ENCODE peak calls at places on chromosomes 13 and 19, in eight cellular contexts. One of them, this sample, is unnamed.

GRCh38 chr19:50238043-50238442 is 34.6 kb downstream of the MYH14 start:
- DNase-seq in A549: no peak
- DNase-seq in transverse colon: no peak
- DNase-seq in gastrocnemius medialis: peak; percentile 25
- DNase-seq in Peyer's patch: no peak
- DNase-seq in uterus: no peak
- DNase-seq in body of pancreas: no peak
- DNase-seq in esophagus squamous epithelium: no peak
- DNase-seq in this sample: no peak

GRCh38 chr13:100506600-100507422 is 81.8 kb downstream of the GGACT start:
- DNase-seq in uterus: no peak
- DNase-seq in Peyer's patch: no peak
- DNase-seq in esophagus squamous epithelium: no peak
- DNase-seq in body of pancreas: no peak
- DNase-seq in transverse colon: no peak
- DNase-seq in A549: no peak
- DNase-seq in gastrocnemius medialis: no peak
- DNase-seq in this sample: no peak

GRCh38 chr13:44790289-44790688 is 199.0 kb downstream of the NUFIP1 start:
- DNase-seq in uterus: no peak
- DNase-seq in body of pancreas: no peak
- DNase-seq in Peyer's patch: no peak
- DNase-seq in A549: no peak
- DNase-seq in transverse colon: no peak
- DNase-seq in esophagus squamous epithelium: no peak
- DNase-seq in gastrocnemius medialis: no peak
- DNase-seq in this sample: peak; percentile 48

GRCh38 chr19:56133858-56134654 is 7.0 kb upstream of the ZNF444 start:
- DNase-seq in esophagus squamous epithelium: no peak
- DNase-seq in transverse colon: no peak
- DNase-seq in body of pancreas: no peak
- DNase-seq in uterus: no peak
- DNase-seq in A549: peak; percentile 32
- DNase-seq in Peyer's patch: peak; percentile 58
- DNase-seq in gastrocnemius medialis: no peak
- DNase-seq in this sample: no peak

GRCh38 chr13:41648314-41648935 is 191.1 kb downstream of the RGCC start:
- DNase-seq in gastrocnemius medialis: no peak
- DNase-seq in A549: peak; percentile 82
- DNase-seq in uterus: no peak
- DNase-seq in esophagus squamous epithelium: no peak
- DNase-seq in transverse colon: no peak
- DNase-seq in Peyer's patch: no peak
- DNase-seq in body of pancreas: no peak
- DNase-seq in this sample: no peak

GRCh38 chr19:17170538-17171297 is 44.4 kb upstream of the USE1 start:
- DNase-seq in esophagus squamous epithelium: no peak
- DNase-seq in A549: no peak
- DNase-seq in Peyer's patch: no peak
- DNase-seq in uterus: no peak
- DNase-seq in gastrocnemius medialis: no peak
- DNase-seq in body of pancreas: no peak
- DNase-seq in transverse colon: no peak
- DNase-seq in this sample: no peak

GRCh38 chr13:23632741-23633140 is 62.5 kb downstream of the TNFRSF19 start:
- DNase-seq in Peyer's patch: no peak
- DNase-seq in transverse colon: no peak
- DNase-seq in uterus: no peak
- DNase-seq in A549: no peak
- DNase-seq in gastrocnemius medialis: no peak
- DNase-seq in body of pancreas: no peak
- DNase-seq in esophagus squamous epithelium: no peak
- DNase-seq in this sample: no peak

GRCh38 chr19:39400997-39401548 is 5.6 kb upstream of the ZFP36 start:
- DNase-seq in esophagus squamous epithelium: no peak
- DNase-seq in A549: peak; percentile 44
- DNase-seq in Peyer's patch: no peak
- DNase-seq in uterus: no peak
- DNase-seq in gastrocnemius medialis: no peak
- DNase-seq in transverse colon: no peak
- DNase-seq in body of pancreas: no peak
- DNase-seq in this sample: no peak

GRCh38 chr19:2507109-2507508 is 31.2 kb downstream of the GADD45B start:
- DNase-seq in esophagus squamous epithelium: no peak
- DNase-seq in A549: peak; percentile 95
- DNase-seq in Peyer's patch: no peak
- DNase-seq in gastrocnemius medialis: no peak
- DNase-seq in transverse colon: peak; percentile 61
- DNase-seq in body of pancreas: peak; percentile 85
- DNase-seq in uterus: no peak
- DNase-seq in this sample: peak; percentile 65

GRCh38 chr13:66556306-66556705 is 673.8 kb downstream of the PCDH9 start:
- DNase-seq in gastrocnemius medialis: no peak
- DNase-seq in A549: no peak
- DNase-seq in body of pancreas: no peak
- DNase-seq in transverse colon: no peak
- DNase-seq in esophagus squamous epithelium: no peak
- DNase-seq in Peyer's patch: no peak
- DNase-seq in uterus: no peak
- DNase-seq in this sample: no peak

GRCh38 chr19:4707956-4708650 is 15.5 kb downstream of the DPP9 start:
- DNase-seq in gastrocnemius medialis: peak; percentile 64
- DNase-seq in Peyer's patch: no peak
- DNase-seq in esophagus squamous epithelium: no peak
- DNase-seq in body of pancreas: peak; percentile 77
- DNase-seq in transverse colon: peak; percentile 36
- DNase-seq in A549: no peak
- DNase-seq in uterus: peak; percentile 53
- DNase-seq in this sample: peak; percentile 85

GRCh38 chr19:15860522-15860921 is 37.4 kb downstream of the CYP4F2 start:
- DNase-seq in A549: no peak
- DNase-seq in esophagus squamous epithelium: no peak
- DNase-seq in uterus: no peak
- DNase-seq in transverse colon: no peak
- DNase-seq in body of pancreas: no peak
- DNase-seq in Peyer's patch: no peak
- DNase-seq in gastrocnemius medialis: no peak
- DNase-seq in this sample: no peak

GRCh38 chr19:15866646-15867045 is 31.2 kb downstream of the CYP4F2 start:
- DNase-seq in Peyer's patch: no peak
- DNase-seq in body of pancreas: no peak
- DNase-seq in A549: no peak
- DNase-seq in gastrocnemius medialis: no peak
- DNase-seq in uterus: no peak
- DNase-seq in esophagus squamous epithelium: no peak
- DNase-seq in transverse colon: no peak
- DNase-seq in this sample: no peak

GRCh38 chr19:15862444-15862843 is 35.4 kb downstream of the CYP4F2 start:
- DNase-seq in esophagus squamous epithelium: no peak
- DNase-seq in A549: no peak
- DNase-seq in transverse colon: no peak
- DNase-seq in body of pancreas: no peak
- DNase-seq in uterus: no peak
- DNase-seq in gastrocnemius medialis: no peak
- DNase-seq in Peyer's patch: no peak
- DNase-seq in this sample: no peak

GRCh38 chr19:15863272-15863671 is 34.6 kb downstream of the CYP4F2 start:
- DNase-seq in A549: no peak
- DNase-seq in Peyer's patch: no peak
- DNase-seq in uterus: no peak
- DNase-seq in body of pancreas: no peak
- DNase-seq in transverse colon: no peak
- DNase-seq in esophagus squamous epithelium: no peak
- DNase-seq in gastrocnemius medialis: no peak
- DNase-seq in this sample: no peak

DNA sequence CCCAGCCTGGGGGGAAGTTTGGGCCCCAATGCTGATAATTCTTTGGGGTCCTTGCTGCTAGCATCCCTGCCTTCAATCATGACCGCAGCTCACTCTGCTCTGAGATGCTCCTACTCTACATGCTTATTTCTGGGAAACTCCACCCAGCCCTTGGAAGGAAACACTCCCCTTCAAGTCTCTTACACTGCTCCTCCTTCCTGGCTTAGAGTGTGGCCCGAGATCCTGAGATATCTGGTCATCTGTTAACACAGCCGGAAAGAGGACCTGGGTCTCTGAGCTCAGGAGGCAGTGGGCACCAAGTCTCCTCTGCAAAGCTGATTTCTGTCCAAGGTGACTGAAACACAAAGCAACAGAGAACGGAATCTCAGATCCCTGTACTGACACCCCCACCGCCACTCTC is 33.0 kb downstream of the CYP4F2 start:
- DNase-seq in body of pancreas: no peak
- DNase-seq in A549: no peak
- DNase-seq in uterus: no peak
- DNase-seq in gastrocnemius medialis: no peak
- DNase-seq in Peyer's patch: no peak
- DNase-seq in transverse colon: no peak
- DNase-seq in esophagus squamous epithelium: no peak
- DNase-seq in this sample: no peak
- TF ChIP-seq POLR2A in body of pancreas: no peak
- TF ChIP-seq POLR2A in A549: no peak
- TF ChIP-seq POLR2A in uterus: no peak
- TF ChIP-seq POLR2A in gastrocnemius medialis: no peak
- TF ChIP-seq POLR2A in Peyer's patch: no peak
- TF ChIP-seq POLR2A in transverse colon: no peak
- TF ChIP-seq POLR2A in esophagus squamous epithelium: no peak
- TF ChIP-seq POLR2A in this sample: no peak

GRCh38 chr13:107531816-107532215 is 683.5 kb downstream of the LIG4 start:
- DNase-seq in transverse colon: no peak
- DNase-seq in gastrocnemius medialis: no peak
- DNase-seq in esophagus squamous epithelium: no peak
- DNase-seq in A549: no peak
- DNase-seq in Peyer's patch: no peak
- DNase-seq in uterus: no peak
- DNase-seq in body of pancreas: no peak
- DNase-seq in this sample: no peak
- TF ChIP-seq CTCF in transverse colon: no peak
- TF ChIP-seq CTCF in gastrocnemius medialis: no peak
- TF ChIP-seq CTCF in esophagus squamous epithelium: no peak
- TF ChIP-seq CTCF in A549: no peak
- TF ChIP-seq CTCF in Peyer's patch: no peak
- TF ChIP-seq CTCF in uterus: no peak
- TF ChIP-seq CTCF in body of pancreas: no peak
- TF ChIP-seq CTCF in this sample: no peak

GRCh38 chr13:98536729-98537128 is 40.2 kb downstream of the STK24 start:
- DNase-seq in gastrocnemius medialis: no peak
- DNase-seq in body of pancreas: no peak
- DNase-seq in transverse colon: no peak
- DNase-seq in Peyer's patch: no peak
- DNase-seq in esophagus squamous epithelium: no peak
- DNase-seq in uterus: no peak
- DNase-seq in A549: no peak
- DNase-seq in this sample: no peak
- H3K4me1 ChIP-seq in gastrocnemius medialis: peaks cover 97% of the 10 kb centered on the region
- H3K4me1 ChIP-seq in body of pancreas: peaks cover 51% of the 10 kb centered on the region
- H3K4me1 ChIP-seq in transverse colon: peaks cover 22% of the 10 kb centered on the region
- H3K4me1 ChIP-seq in Peyer's patch: peaks cover 74% of the 10 kb centered on the region
- H3K4me1 ChIP-seq in esophagus squamous epithelium: peaks cover 54% of the 10 kb centered on the region
- H3K4me1 ChIP-seq in uterus: peaks cover 5% of the 10 kb centered on the region
- H3K4me1 ChIP-seq in A549: peaks cover 16% of the 10 kb centered on the region
- H3K4me1 ChIP-seq in this sample: peaks cover 60% of the 10 kb centered on the region

DNA sequence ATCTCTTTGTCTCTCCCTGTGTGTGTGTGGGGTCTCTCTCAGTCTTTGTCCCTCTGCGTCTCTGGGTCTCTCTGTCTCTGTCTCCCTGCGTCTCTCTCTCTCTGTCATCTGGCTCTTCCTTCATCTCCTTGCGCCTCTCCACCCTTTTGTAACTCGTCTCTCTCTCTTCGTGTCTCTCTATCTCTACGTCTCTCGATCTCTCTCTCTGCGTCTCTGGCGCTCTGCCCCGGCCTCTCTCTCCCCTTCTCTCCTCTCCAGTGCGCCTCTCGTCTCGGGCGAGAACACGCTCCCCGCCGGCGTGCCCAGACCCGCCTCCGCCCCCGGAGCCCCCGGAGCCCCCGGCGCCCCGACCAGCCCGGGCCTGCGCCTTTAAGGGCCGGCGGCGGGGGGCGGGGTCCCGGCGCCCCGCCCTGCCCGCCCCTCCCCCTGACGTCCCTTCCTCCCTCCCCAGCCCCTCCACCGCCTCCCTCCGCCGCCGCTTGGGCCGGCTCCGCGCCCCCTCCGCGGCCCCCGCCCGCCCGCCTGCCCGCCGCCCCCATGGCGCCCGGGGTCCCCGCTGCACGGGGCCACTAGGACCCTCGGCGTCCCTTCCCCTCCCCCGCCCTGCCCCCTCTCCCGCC is at the start of gene MARK4:
- DNase-seq in esophagus squamous epithelium: no peak
- DNase-seq in uterus: peak; percentile 44
- DNase-seq in gastrocnemius medialis: peak; percentile 11
- DNase-seq in Peyer's patch: peak; percentile 42
- DNase-seq in A549: peak; percentile 36
- DNase-seq in transverse colon: peak; percentile 49
- DNase-seq in body of pancreas: peak; percentile 45
- DNase-seq in this sample: peak; percentile 51
- TF ChIP-seq POLR2A in esophagus squamous epithelium: no peak
- TF ChIP-seq POLR2A in uterus: peak; percentile 27
- TF ChIP-seq POLR2A in gastrocnemius medialis: peak; percentile 31
- TF ChIP-seq POLR2A in Peyer's patch: no peak
- TF ChIP-seq POLR2A in A549: peak; percentile 54
- TF ChIP-seq POLR2A in transverse colon: no peak
- TF ChIP-seq POLR2A in body of pancreas: peak; percentile 36
- TF ChIP-seq POLR2A in this sample: no peak

GRCh38 chr13:97879646-97880297 is 73.7 kb upstream of the IPO5 start:
- DNase-seq in body of pancreas: no peak
- DNase-seq in transverse colon: no peak
- DNase-seq in gastrocnemius medialis: no peak
- DNase-seq in A549: peak; percentile 31
- DNase-seq in uterus: no peak
- DNase-seq in Peyer's patch: no peak
- DNase-seq in esophagus squamous epithelium: no peak
- DNase-seq in this sample: no peak
- TF ChIP-seq CTCF in body of pancreas: no peak
- TF ChIP-seq CTCF in transverse colon: no peak
- TF ChIP-seq CTCF in gastrocnemius medialis: no peak
- TF ChIP-seq CTCF in A549: no peak
- TF ChIP-seq CTCF in uterus: no peak
- TF ChIP-seq CTCF in Peyer's patch: no peak
- TF ChIP-seq CTCF in esophagus squamous epithelium: no peak
- TF ChIP-seq CTCF in this sample: no peak

GRCh38 chr13:98528663-98529064 is 48.2 kb downstream of the STK24 start:
- DNase-seq in gastrocnemius medialis: no peak
- DNase-seq in transverse colon: no peak
- DNase-seq in A549: no peak
- DNase-seq in uterus: no peak
- DNase-seq in esophagus squamous epithelium: no peak
- DNase-seq in Peyer's patch: no peak
- DNase-seq in body of pancreas: no peak
- DNase-seq in this sample: no peak
- H3K4me1 ChIP-seq in gastrocnemius medialis: peaks cover 71% of the 10 kb centered on the region
- H3K4me1 ChIP-seq in transverse colon: peaks cover 17% of the 10 kb centered on the region
- H3K4me1 ChIP-seq in A549: no peaks in the 10 kb centered on the region
- H3K4me1 ChIP-seq in uterus: peaks cover 5% of the 10 kb centered on the region
- H3K4me1 ChIP-seq in esophagus squamous epithelium: peaks cover 47% of the 10 kb centered on the region
- H3K4me1 ChIP-seq in Peyer's patch: peaks cover 53% of the 10 kb centered on the region
- H3K4me1 ChIP-seq in body of pancreas: peaks cover 29% of the 10 kb centered on the region
- H3K4me1 ChIP-seq in this sample: peaks cover 43% of the 10 kb centered on the region

DNA sequence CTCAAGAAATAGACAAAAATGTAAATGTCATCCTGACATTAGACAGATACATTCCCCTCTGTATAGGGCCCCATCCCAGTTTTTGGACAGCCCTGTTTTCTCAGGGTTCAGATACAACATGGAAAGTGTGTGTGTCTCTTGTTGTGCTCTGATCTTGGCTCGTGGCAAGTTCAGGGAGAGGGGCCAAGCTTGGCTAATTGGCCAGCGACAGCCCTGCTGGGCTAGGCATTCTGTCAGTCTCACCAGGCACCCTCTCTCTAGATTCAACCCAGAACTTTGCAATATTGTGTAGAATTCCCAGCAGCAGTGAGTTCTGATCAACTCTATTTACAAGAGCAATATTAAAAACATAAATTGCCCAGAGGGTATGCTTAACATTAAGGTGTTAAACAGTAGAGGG is 30.1 kb downstream of the MTUS2 start:
- DNase-seq in transverse colon: no peak
- DNase-seq in Peyer's patch: no peak
- DNase-seq in body of pancreas: no peak
- DNase-seq in uterus: no peak
- DNase-seq in gastrocnemius medialis: no peak
- DNase-seq in esophagus squamous epithelium: no peak
- DNase-seq in A549: no peak
- DNase-seq in this sample: no peak
- TF ChIP-seq POLR2A in transverse colon: no peak
- TF ChIP-seq POLR2A in Peyer's patch: no peak
- TF ChIP-seq POLR2A in body of pancreas: no peak
- TF ChIP-seq POLR2A in uterus: no peak
- TF ChIP-seq POLR2A in gastrocnemius medialis: no peak
- TF ChIP-seq POLR2A in esophagus squamous epithelium: no peak
- TF ChIP-seq POLR2A in A549: no peak
- TF ChIP-seq POLR2A in this sample: no peak

This sample was measured in stomach.